ENCODE peak calls at places on chromosomes 16 and 17, in nine cellular contexts. L is NCI-H2107; P is PC-3; C is nucleus accumbens; U is stimulated activated CD4-positive, alpha-beta T cell treated with anti-CD3 and anti-CD28 coated beads, Interleukin-2, amount 100 ng/mL, for 48 hours; R is DMS 273 treated with DMSO at 0.1 percent for 48 hours; E is activated CD4-positive, alpha-beta T cell treated with anti-CD3 and anti-CD28 coated beads for 36 hours; J is NCI-H510A treated with DMSO at 0.1 percent for 48 hours; A is tibial artery. W is an unnamed sample.

GRCh38 chr17:74840989-74841666 is 18.6 kb downstream of the GRIN2C start:
- DNase-seq in U (no peak), P (no peak), R (peak; percentile 25), L (no peak), E (no peak), A (peak; percentile 81), C (peak; percentile 65), J (no peak), W (no peak)

GRCh38 chr16:89863741-89864391 is 9.5 kb upstream of the TCF25 start:
- DNase-seq in E (peak; percentile 56), J (no peak), R (no peak), A (no peak), U (no peak), P (no peak), L (no peak), C (no peak), W (peak; percentile 58)

GRCh38 chr17:56471661-56472060 is 121.8 kb upstream of the NOG start:
- DNase-seq in A (no peak), U (no peak), L (no peak), R (no peak), P (no peak), J (no peak), C (no peak), E (no peak), W (no peak)

GRCh38 chr16:87057291-87057881 is 259.8 kb downstream of the C16orf95 start:
- DNase-seq in P (no peak), U (no peak), A (peak; percentile 53), R (no peak), J (no peak), L (no peak), E (no peak), C (no peak), W (no peak)

GRCh38 chr17:10177921-10178788 is 20.3 kb downstream of the GAS7 start:
- DNase-seq in E (no peak), U (no peak), J (no peak), P (no peak), C (peak; percentile 2), L (no peak), R (no peak), A (no peak), W (no peak)

GRCh38 chr17:57480438-57481196 is 224.3 kb downstream of the MSI2 start:
- DNase-seq in C (no peak), U (no peak), J (no peak), A (no peak), L (no peak), P (peak; percentile 84), E (no peak), R (peak; percentile 21), W (no peak)

GRCh38 chr16:30438835-30439234 is 6.8 kb downstream of the SEPHS2 start:
- DNase-seq in J (no peak), U (no peak), P (no peak), A (no peak), C (no peak), L (no peak), E (no peak), R (no peak), W (no peak)

GRCh38 chr16:50246299-50247122 is 19.8 kb upstream of the ADCY7 start:
- DNase-seq in A (peak; percentile 69), L (no peak), R (no peak), U (no peak), J (no peak), P (no peak), C (no peak), E (peak; percentile 38), W (no peak)

GRCh38 chr17:44587339-44587738 is 30.1 kb downstream of the FZD2 start:
- DNase-seq in R (no peak), L (no peak), U (no peak), P (peak; percentile 91), C (no peak), E (no peak), J (no peak), A (peak; percentile 82), W (no peak)

GRCh38 chr17:43396491-43397060 is 2.2 kb upstream of the ARL4D start:
- DNase-seq in C (no peak), R (no peak), E (no peak), U (no peak), L (no peak), A (no peak), P (no peak), J (no peak), W (no peak)

GRCh38 chr16:12655530-12655929 is 148.2 kb downstream of the CPPED1 start:
- DNase-seq in R (no peak), J (no peak), E (no peak), A (no peak), P (no peak), C (no peak), U (no peak), L (no peak), W (no peak)

GRCh38 chr16:58333937-58334336 is 39.1 kb upstream of the PRSS54 start:
- DNase-seq in E (no peak), L (no peak), P (no peak), C (no peak), A (no peak), J (no peak), R (no peak), U (no peak), W (no peak)

GRCh38 chr16:67441289-67441753 is 10.4 kb downstream of the HSD11B2 start:
- DNase-seq in R (peak; percentile 96), J (peak; percentile 51), A (no peak), C (peak; percentile 27), E (no peak), L (peak; percentile 86), P (no peak), U (no peak), W (no peak)

GRCh38 chr17:70185280-70185679 is 15.9 kb downstream of the KCNJ2 start:
- DNase-seq in E (no peak), J (no peak), C (no peak), L (no peak), R (no peak), U (no peak), P (no peak), A (no peak), W (no peak)

GRCh38 chr17:17562145-17562529 is 29.4 kb downstream of the PEMT start:
- DNase-seq in C (no peak), E (no peak), L (no peak), J (no peak), U (no peak), A (no peak), R (no peak), P (no peak), W (no peak)

GRCh38 chr16:75475420-75475847 is 10.9 kb upstream of the TMEM170A start:
- DNase-seq in P (no peak), C (no peak), U (no peak), L (no peak), E (no peak), R (no peak), A (no peak), J (no peak), W (no peak)

GRCh38 chr17:21304091-21304490 is 19.6 kb downstream of the MAP2K3 start:
- DNase-seq in J (no peak), L (no peak), A (peak; percentile 69), E (no peak), P (no peak), C (no peak), R (no peak), U (no peak), W (no peak)

GRCh38 chr17:57881143-57881542 is 31.3 kb upstream of the MRPS23 start:
- DNase-seq in U (no peak), A (no peak), L (no peak), E (no peak), C (no peak), J (no peak), R (no peak), P (no peak), W (no peak)

GRCh38 chr17:31136319-31136718 is 41.5 kb downstream of the NF1 start:
- DNase-seq in E (no peak), L (no peak), U (no peak), R (no peak), J (no peak), A (no peak), C (no peak), P (peak; percentile 10), W (no peak)

GRCh38 chr16:53714080-53715050 is 10.4 kb downstream of the FTO start:
- DNase-seq in L (no peak), U (no peak), A (no peak), R (peak; percentile 82), E (no peak), J (no peak), P (no peak), C (no peak), W (no peak)

GRCh38 chr16:11064202-11064540 is 119.8 kb downstream of the CLEC16A start:
- DNase-seq in J (no peak), U (no peak), C (no peak), A (peak; percentile 24), R (no peak), E (no peak), L (no peak), P (no peak), W (no peak)

GRCh38 chr16:89139907-89140361 is 31.6 kb upstream of the CDH15 start:
- DNase-seq in A (no peak), E (no peak), J (no peak), R (no peak), U (no peak), L (no peak), C (no peak), P (no peak), W (no peak)

W was measured in GM12892.